ENCODE peak calls at places on chromosomes 1 and 21, in seven cellular contexts. C is IMR-90, O is GM23248, Q is fibroblast of lung, J is SK-N-SH, V is hepatocyte, B is neural progenitor cell. R is an unnamed sample.

GRCh38 chr1:88180449-88181108 is 503.5 kb upstream of the PKN2 start:
- DNase-seq in J (peak), Q (peak), O (peak), C (peak), B (peak), V (peak), R (peak)

GRCh38 chr1:193680924-193681316 is 494.5 kb upstream of the B3GALT2 start:
- DNase-seq in C (no peak), J (no peak), B (no peak), O (no peak), Q (no peak), V (no peak), R (no peak)

GRCh38 chr1:11273595-11274234 is 717 bp downstream of the UBIAD1 start:
- DNase-seq in O (no peak), B (peak), J (no peak), V (no peak), C (no peak), Q (no peak), R (peak)

GRCh38 chr1:114215426-114215825 is 61.8 kb upstream of the SYT6 start:
- DNase-seq in B (no peak), V (no peak), J (no peak), O (peak), Q (no peak), C (no peak), R (no peak)

GRCh38 chr1:68218485-68218884 is 13.8 kb downstream of the WLS start:
- DNase-seq in O (no peak), B (peak), V (no peak), C (no peak), J (no peak), Q (peak), R (no peak)

GRCh38 chr1:174068000-174068399 is 45.8 kb upstream of the RC3H1 start:
- DNase-seq in Q (peak), O (no peak), V (no peak), J (no peak), C (peak), B (no peak), R (no peak)

GRCh38 chr21:42156690-42157605 is 62.0 kb upstream of the ABCG1 start:
- DNase-seq in V (no peak), J (peak), C (no peak), Q (no peak), B (peak), O (no peak), R (no peak)

GRCh38 chr1:62725255-62725654 is 37.1 kb upstream of the DOCK7 start:
- DNase-seq in V (no peak), C (peak), O (peak), B (no peak), Q (peak), J (no peak), R (no peak)

GRCh38 chr1:34656706-34657105 is 98.1 kb upstream of the GJB5 start:
- DNase-seq in Q (no peak), B (peak), O (no peak), J (no peak), C (no peak), V (no peak), R (no peak)

GRCh38 chr21:16241500-16241963 is 511.8 kb downstream of the USP25 start:
- DNase-seq in J (no peak), C (no peak), O (no peak), Q (no peak), V (no peak), B (peak), R (no peak)

GRCh38 chr1:219416598-219417238 is 196.2 kb downstream of the ZC3H11B start:
- DNase-seq in O (peak), B (peak), Q (peak), J (peak), V (peak), C (peak), R (peak)

GRCh38 chr1:72435025-72435424 is 152.7 kb upstream of the NEGR1 start:
- DNase-seq in B (no peak), Q (peak), C (peak), O (peak), V (no peak), J (no peak), R (no peak)

GRCh38 chr1:169889871-169890270 is 3.8 kb downstream of the SCYL3 start:
- DNase-seq in B (no peak), J (no peak), C (no peak), O (no peak), V (no peak), Q (no peak), R (no peak)

GRCh38 chr1:65343286-65343685 is 33.9 kb downstream of the DNAJC6 start:
- DNase-seq in Q (peak), B (no peak), V (no peak), O (peak), C (peak), J (no peak), R (no peak)

GRCh38 chr1:161954466-161954865 is 69.2 kb downstream of the OLFML2B start:
- DNase-seq in J (no peak), O (peak), C (peak), B (no peak), V (no peak), Q (peak), R (no peak)

GRCh38 chr1:227318852-227319607 is 738 bp upstream of the CDC42BPA start:
- DNase-seq in B (peak), V (peak), J (peak), O (peak), C (peak), Q (peak), R (no peak)

GRCh38 chr1:106926748-106927582 is 129.5 kb upstream of the PRMT6 start:
- DNase-seq in B (no peak), J (no peak), O (peak), C (peak), Q (peak), V (no peak), R (no peak)

GRCh38 chr1:229171934-229172333 is 99.0 kb upstream of the RAB4A start:
- DNase-seq in O (no peak), V (no peak), Q (no peak), B (no peak), C (no peak), J (no peak), R (no peak)

GRCh38 chr1:236307437-236307836 is 25.7 kb upstream of the ERO1B start:
- DNase-seq in C (no peak), Q (peak), O (no peak), V (no peak), J (no peak), B (peak), R (no peak)

GRCh38 chr1:57353589-57353988 is 70.3 kb downstream of the DAB1 start:
- DNase-seq in Q (peak), V (no peak), B (no peak), O (peak), C (peak), J (no peak), R (no peak)

GRCh38 chr21:39184050-39184980 is 1.1 kb upstream of the PSMG1 start:
- DNase-seq in C (no peak), B (no peak), V (no peak), Q (no peak), O (peak), J (no peak), R (peak)

GRCh38 chr1:47872871-47873270 is 124.3 kb downstream of the TRABD2B start:
- DNase-seq in V (no peak), C (no peak), J (no peak), O (no peak), B (no peak), Q (no peak), R (no peak)

GRCh38 chr1:84347547-84348239 is 46.2 kb downstream of the SAMD13 start:
- DNase-seq in B (peak), J (no peak), C (peak), Q (peak), O (peak), V (no peak), R (no peak)

GRCh38 chr1:173485401-173485800 is 8.3 kb downstream of the PRDX6 start:
- DNase-seq in B (no peak), C (no peak), Q (no peak), O (no peak), V (no peak), J (no peak), R (no peak)

GRCh38 chr1:153696741-153697140 is 18.3 kb downstream of the NPR1 start:
- DNase-seq in B (no peak), V (no peak), O (no peak), Q (no peak), J (no peak), C (no peak), R (no peak)

GRCh38 chr1:20873311-20873710 is 86.2 kb upstream of the HP1BP3 start:
- DNase-seq in Q (no peak), J (no peak), O (no peak), C (peak), B (no peak), V (no peak), R (no peak)

GRCh38 chr1:93908394-93909145 is 660 bp downstream of the GCLM start:
- DNase-seq in Q (peak), O (peak), C (no peak), B (peak), V (peak), J (no peak), R (peak)

GRCh38 chr1:93905734-93906133 is 3.5 kb downstream of the GCLM start:
- DNase-seq in B (no peak), O (peak), Q (peak), J (no peak), C (peak), V (no peak), R (no peak)

GRCh38 chr1:93907718-93908117 is 1.5 kb downstream of the GCLM start:
- DNase-seq in O (peak), C (peak), B (peak), Q (peak), J (peak), V (peak), R (peak)

GRCh38 chr1:93905051-93905450 is 4.2 kb downstream of the GCLM start:
- DNase-seq in J (no peak), O (peak), Q (no peak), B (no peak), C (peak), V (no peak), R (no peak)

GRCh38 chr1:93906480-93906879 is 2.8 kb downstream of the GCLM start:
- DNase-seq in B (no peak), C (no peak), V (no peak), O (no peak), Q (peak), J (no peak), R (no peak)
- H3K4me2 ChIP-seq in B (no peak), C (peak), V (no peak), O (peak), Q (peak), J (peak), R (peak)

GRCh38 chr21:41011968-41012367 is 156.0 kb upstream of the BACE2 start:
- DNase-seq in J (no peak), C (no peak), O (no peak), B (no peak), V (no peak), Q (no peak), R (no peak)
- H3K4me2 ChIP-seq in J (no peak), C (no peak), O (no peak), B (no peak), V (no peak), Q (no peak), R (no peak)

DNA sequence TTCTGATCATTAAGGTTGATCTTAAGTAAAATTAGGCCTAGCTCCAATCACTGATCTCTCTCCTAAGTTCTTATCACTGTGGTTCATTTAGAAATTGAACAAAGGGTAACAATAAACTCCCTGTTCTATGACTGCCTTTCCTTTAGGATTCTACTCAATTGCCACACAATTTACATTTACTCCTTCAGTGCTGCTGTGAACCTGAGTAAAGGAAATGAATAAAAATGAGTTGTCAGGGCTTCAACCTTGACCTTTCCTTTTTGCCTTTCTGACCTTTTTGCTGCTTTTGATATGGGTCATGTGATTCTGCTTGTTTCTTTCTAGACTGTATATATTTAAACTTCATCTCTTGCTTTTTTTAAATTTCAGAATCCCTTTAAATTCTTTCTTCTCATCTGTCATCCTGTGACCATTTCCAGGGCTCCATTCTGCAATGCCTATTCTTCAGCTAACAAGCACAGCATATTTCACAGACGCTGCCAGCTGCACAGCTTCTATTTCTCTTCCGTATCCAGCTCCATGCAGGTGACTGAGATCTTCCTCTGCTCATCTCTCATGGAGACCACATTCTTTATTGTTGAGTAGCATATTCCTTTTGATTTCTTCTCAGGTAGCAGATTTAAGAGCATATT is 3.2 kb downstream of the LRRC8B start:
- DNase-seq in J (no peak), V (no peak), B (no peak), O (no peak), C (no peak), Q (no peak), R (no peak)
- H3K4me2 ChIP-seq in J (no peak), V (no peak), B (peak), O (no peak), C (no peak), Q (no peak), R (peak)

DNA sequence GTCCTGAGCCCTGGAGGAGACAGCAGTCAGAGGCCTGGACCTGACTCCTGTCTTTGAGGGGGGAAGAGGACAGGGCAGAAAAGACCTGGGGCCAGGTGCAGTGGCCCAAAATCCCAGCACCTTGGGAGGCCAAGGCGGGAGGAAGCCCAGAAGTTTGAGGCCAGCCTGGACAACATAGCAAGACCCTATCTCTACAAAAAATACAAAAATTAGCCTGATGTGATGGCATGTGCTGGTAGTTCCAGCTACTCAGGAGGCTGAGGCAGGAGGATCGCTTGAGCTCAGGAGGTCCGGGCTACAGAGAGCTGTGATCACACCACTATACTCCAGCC is 104.5 kb upstream of the ARHGEF16 start:
- DNase-seq in J (no peak), Q (no peak), O (no peak), B (no peak), C (no peak), V (no peak), R (no peak)
- H3K4me2 ChIP-seq in J (no peak), Q (no peak), O (no peak), B (no peak), C (no peak), V (no peak), R (no peak)

GRCh38 chr21:30014883-30015282 is 75.1 kb upstream of the GRIK1 start:
- DNase-seq in Q (no peak), O (no peak), B (peak), V (no peak), J (no peak), C (no peak), R (no peak)
- H3K4me2 ChIP-seq in Q (no peak), O (no peak), B (no peak), V (no peak), J (no peak), C (no peak), R (no peak)

GRCh38 chr1:109300650-109301151 is 6.1 kb downstream of the MYBPHL start:
- DNase-seq in B (no peak), J (no peak), Q (no peak), V (no peak), O (no peak), C (no peak), R (no peak)

GRCh38 chr1:109298666-109299086 is 8.1 kb downstream of the MYBPHL start:
- DNase-seq in B (no peak), J (peak), C (peak), V (no peak), O (peak), Q (peak), R (no peak)

GRCh38 chr1:109299984-109300343 is 6.8 kb downstream of the MYBPHL start:
- DNase-seq in C (no peak), B (no peak), Q (no peak), J (no peak), O (no peak), V (no peak), R (no peak)

GRCh38 chr1:109301874-109302273 is 4.9 kb downstream of the MYBPHL start:
- DNase-seq in O (no peak), V (no peak), C (no peak), J (no peak), Q (no peak), B (no peak), R (no peak)

DNA sequence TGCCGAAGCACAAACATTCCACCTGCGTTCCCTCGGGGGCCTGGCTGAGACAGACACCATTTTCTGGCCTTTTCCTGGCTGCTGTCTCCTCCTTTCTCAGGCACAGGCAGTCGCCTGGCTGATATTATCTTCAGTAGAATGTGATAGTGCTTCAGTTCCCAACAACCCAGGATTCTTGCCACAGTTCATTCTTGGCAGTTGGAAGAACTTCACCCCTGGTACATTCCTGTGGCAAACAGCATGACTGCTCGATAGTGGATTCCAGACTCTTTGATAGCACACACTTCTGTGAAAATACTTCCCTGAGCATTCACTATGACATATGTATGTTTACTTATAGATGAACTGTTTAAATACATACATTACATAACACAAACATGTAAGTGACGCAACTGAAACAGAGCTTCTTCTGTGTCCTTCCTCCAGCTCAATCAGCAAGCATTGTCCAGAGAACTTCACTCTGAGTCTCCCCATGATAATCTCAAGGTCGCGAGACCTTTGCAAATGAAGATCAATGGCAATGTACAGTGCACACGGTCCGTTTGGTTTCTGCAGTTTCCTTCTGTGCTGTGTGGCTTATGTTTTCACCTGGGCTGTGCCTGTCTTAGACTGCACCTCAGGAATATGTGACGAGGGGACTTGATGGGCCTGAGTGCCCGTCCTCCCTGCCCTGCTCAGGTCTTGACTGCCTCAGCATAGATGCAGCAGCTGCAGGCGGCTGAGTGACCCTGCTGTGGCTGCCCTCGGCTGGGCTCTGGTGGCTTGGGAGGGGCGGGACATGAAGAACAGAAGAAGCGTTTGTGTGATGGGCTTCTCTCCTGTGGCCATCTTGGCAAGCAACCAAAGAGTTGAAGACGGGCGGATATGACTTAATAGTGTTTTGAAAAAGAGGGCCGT is 7.5 kb downstream of the MYBPHL start:
- DNase-seq in C (peak), B (no peak), O (peak), Q (peak), J (peak), V (peak), R (no peak)
- H3K4me2 ChIP-seq in C (peak), B (no peak), O (peak), Q (peak), J (peak), V (peak), R (no peak)